ENCODE peak calls at places on chromosomes 12 and 14, in four cellular contexts. One of them, this sample, is unnamed.

GRCh38 chr12:93090768-93091172 is 161.7 kb upstream of the EEA1 start:
- DNase-seq in RPMI7951: peak
- DNase-seq in dermis microvascular lymphatic vessel endothelial cell: no peak
- DNase-seq in MCF 10A: peak
- DNase-seq in this sample: peak

GRCh38 chr14:72986214-72986613 is 40.7 kb downstream of the ZFYVE1 start:
- DNase-seq in dermis microvascular lymphatic vessel endothelial cell: no peak
- DNase-seq in RPMI7951: no peak
- DNase-seq in MCF 10A: no peak
- DNase-seq in this sample: peak

GRCh38 chr14:51304956-51305355 is 64.9 kb downstream of the TMX1 start:
- DNase-seq in RPMI7951: peak
- DNase-seq in MCF 10A: peak
- DNase-seq in dermis microvascular lymphatic vessel endothelial cell: no peak
- DNase-seq in this sample: peak

GRCh38 chr12:50401383-50402155 is 884 bp downstream of the LARP4 start:
- DNase-seq in dermis microvascular lymphatic vessel endothelial cell: peak
- DNase-seq in RPMI7951: no peak
- DNase-seq in MCF 10A: peak
- DNase-seq in this sample: peak

GRCh38 chr12:115398311-115398781 is 714.4 kb upstream of the TBX3 start:
- DNase-seq in dermis microvascular lymphatic vessel endothelial cell: no peak
- DNase-seq in MCF 10A: peak
- DNase-seq in RPMI7951: peak
- DNase-seq in this sample: peak

GRCh38 chr14:103562385-103563088 is at the start of the genes BAG5 and COA8:
- DNase-seq in dermis microvascular lymphatic vessel endothelial cell: peak
- DNase-seq in MCF 10A: peak
- DNase-seq in RPMI7951: peak
- DNase-seq in this sample: peak

GRCh38 chr12:130218682-130219081 is 56.4 kb downstream of the FZD10 start:
- DNase-seq in MCF 10A: no peak
- DNase-seq in RPMI7951: no peak
- DNase-seq in dermis microvascular lymphatic vessel endothelial cell: no peak
- DNase-seq in this sample: no peak

GRCh38 chr12:50057000-50057841 is at the start of gene ASIC1:
- DNase-seq in dermis microvascular lymphatic vessel endothelial cell: peak
- DNase-seq in MCF 10A: peak
- DNase-seq in RPMI7951: peak
- DNase-seq in this sample: peak

GRCh38 chr12:129531004-129531403 is 372.8 kb downstream of the TMEM132D start:
- DNase-seq in RPMI7951: peak
- DNase-seq in dermis microvascular lymphatic vessel endothelial cell: no peak
- DNase-seq in MCF 10A: peak
- DNase-seq in this sample: no peak

GRCh38 chr12:108805136-108805535 is 52.2 kb downstream of the SSH1 start:
- DNase-seq in dermis microvascular lymphatic vessel endothelial cell: no peak
- DNase-seq in RPMI7951: no peak
- DNase-seq in MCF 10A: no peak
- DNase-seq in this sample: no peak

GRCh38 chr14:88321692-88322504 is 1.2 kb downstream of the KCNK10 start:
- DNase-seq in dermis microvascular lymphatic vessel endothelial cell: no peak
- DNase-seq in MCF 10A: no peak
- DNase-seq in RPMI7951: no peak
- DNase-seq in this sample: no peak

GRCh38 chr12:1103051-1103450 is 112.0 kb downstream of the ERC1 start:
- DNase-seq in dermis microvascular lymphatic vessel endothelial cell: no peak
- DNase-seq in MCF 10A: no peak
- DNase-seq in RPMI7951: no peak
- DNase-seq in this sample: no peak

GRCh38 chr14:42513837-42514236 is 907.2 kb downstream of the LRFN5 start:
- DNase-seq in RPMI7951: no peak
- DNase-seq in MCF 10A: no peak
- DNase-seq in dermis microvascular lymphatic vessel endothelial cell: no peak
- DNase-seq in this sample: no peak

GRCh38 chr14:54785111-54785777 is 117.4 kb downstream of the GCH1 start:
- DNase-seq in RPMI7951: no peak
- DNase-seq in dermis microvascular lymphatic vessel endothelial cell: no peak
- DNase-seq in MCF 10A: no peak
- DNase-seq in this sample: no peak

GRCh38 chr14:34181308-34181707 is 230.4 kb upstream of the EGLN3 start:
- DNase-seq in dermis microvascular lymphatic vessel endothelial cell: no peak
- DNase-seq in MCF 10A: no peak
- DNase-seq in RPMI7951: no peak
- DNase-seq in this sample: no peak

GRCh38 chr12:3280967-3281366 is 203.8 kb downstream of the TSPAN9 start:
- DNase-seq in dermis microvascular lymphatic vessel endothelial cell: no peak
- DNase-seq in MCF 10A: no peak
- DNase-seq in RPMI7951: no peak
- DNase-seq in this sample: no peak